ENCODE peak calls at places on chromosome 2, in four cellular contexts. U is AG08395; H is Kasumi-1; A is activated CD8-positive, alpha-beta T cell treated with anti-CD3 and anti-CD28 coated beads for 36 hours. Q is an unnamed sample.

GRCh38 chr2:27379840-27380625 is 501 bp downstream of the ZNF513 start:
- DNase-seq in U (no peak), H (peak; percentile 18), A (peak; percentile 66), Q (peak; percentile 93)

GRCh38 chr2:55865095-55865835 is 58.3 kb downstream of the EFEMP1 start:
- DNase-seq in H (no peak), U (no peak), A (no peak), Q (no peak)

GRCh38 chr2:112006076-112006410 is 49.0 kb upstream of the TMEM87B start:
- DNase-seq in A (no peak), H (peak; percentile 7), U (peak; percentile 31), Q (no peak)

GRCh38 chr2:191056218-191056617 is 42.2 kb upstream of the STAT1 start:
- DNase-seq in U (no peak), H (peak; percentile 41), A (peak; percentile 34), Q (no peak)

GRCh38 chr2:49335546-49335945 is 181.2 kb upstream of the FSHR start:
- DNase-seq in A (no peak), H (no peak), U (no peak), Q (no peak)

GRCh38 chr2:236341066-236341465 is 76.9 kb upstream of the ASB18 start:
- DNase-seq in H (no peak), A (no peak), U (no peak), Q (no peak)

GRCh38 chr2:195861821-195862220 is 204.8 kb downstream of the SLC39A10 start:
- DNase-seq in A (no peak), H (no peak), U (no peak), Q (no peak)

GRCh38 chr2:226738191-226738820 is 61.3 kb downstream of the IRS1 start:
- DNase-seq in H (no peak), U (no peak), A (no peak), Q (no peak)

GRCh38 chr2:19358242-19359020 is at the start of gene OSR1:
- DNase-seq in H (peak; percentile 15), U (peak; percentile 83), A (no peak), Q (peak; percentile 87)

GRCh38 chr2:109031481-109032228 is 42.6 kb upstream of the EDAR start:
- DNase-seq in A (peak; percentile 84), U (peak; percentile 14), H (peak; percentile 95), Q (peak; percentile 85)

GRCh38 chr2:119678021-119678656 is 862 bp upstream of the TMEM177 start:
- DNase-seq in U (no peak), H (no peak), A (no peak), Q (no peak)

GRCh38 chr2:216142540-216142939 is 33.4 kb downstream of the XRCC5 start:
- DNase-seq in A (peak; percentile 60), U (peak; percentile 79), H (no peak), Q (no peak)

GRCh38 chr2:162226836-162227235 is 16.4 kb downstream of the FAP start:
- DNase-seq in H (no peak), A (no peak), U (no peak), Q (no peak)

GRCh38 chr2:60213865-60214657 is 339.4 kb downstream of the BCL11A start:
- DNase-seq in A (no peak), U (peak; percentile 31), H (no peak), Q (no peak)

GRCh38 chr2:239793851-239794250 is 231.3 kb downstream of the NDUFA10 start:
- DNase-seq in A (no peak), U (no peak), H (no peak), Q (no peak)

GRCh38 chr2:85924522-85924921 is 35.7 kb upstream of the ST3GAL5 start:
- DNase-seq in A (no peak), H (no peak), U (peak; percentile 91), Q (no peak)

GRCh38 chr2:117785740-117786139 is 28.8 kb upstream of the DDX18 start:
- DNase-seq in U (peak; percentile 50), A (peak; percentile 64), H (peak; percentile 68), Q (no peak)

GRCh38 chr2:112727276-112728028 is 6.6 kb downstream of the NT5DC4 start:
- DNase-seq in H (no peak), U (no peak), A (no peak), Q (no peak)

GRCh38 chr2:172058660-172059059 is 26.6 kb upstream of the DLX1 start:
- DNase-seq in A (no peak), U (no peak), H (no peak), Q (no peak)

GRCh38 chr2:9206991-9207640 is 504 bp downstream of the ASAP2 start:
- DNase-seq in A (no peak), H (no peak), U (no peak), Q (no peak)

GRCh38 chr2:170723446-170723958 is 8.4 kb downstream of the SP5 start:
- DNase-seq in A (no peak), H (no peak), U (no peak), Q (no peak)

GRCh38 chr2:184187421-184187971 is 410.8 kb upstream of the ZNF804A start:
- DNase-seq in U (no peak), H (no peak), A (no peak), Q (peak; percentile 55)

GRCh38 chr2:58357521-58357920 is 116.4 kb upstream of the FANCL start:
- DNase-seq in U (no peak), H (no peak), A (no peak), Q (no peak)

GRCh38 chr2:36413218-36413617 is 57.6 kb downstream of the CRIM1 start:
- DNase-seq in U (peak; percentile 38), A (no peak), H (no peak), Q (no peak)

GRCh38 chr2:48525269-48525943 is 4.5 kb upstream of the STON1 start:
- DNase-seq in A (no peak), H (no peak), U (no peak), Q (no peak)

GRCh38 chr2:604385-604784 is 72.8 kb downstream of the TMEM18 start:
- DNase-seq in H (no peak), U (no peak), A (no peak), Q (no peak)

GRCh38 chr2:100881629-100882028 is 61.7 kb downstream of the NPAS2 start:
- DNase-seq in A (no peak), U (no peak), H (no peak), Q (no peak)

GRCh38 chr2:85748948-85749875 is 4.6 kb upstream of the ATOH8 start:
- DNase-seq in H (no peak), U (peak; percentile 77), A (no peak), Q (peak; percentile 54)

GRCh38 chr2:150133623-150134022 is 353.8 kb downstream of the RND3 start:
- DNase-seq in U (peak; percentile 77), A (peak; percentile 23), H (peak; percentile 27), Q (no peak)

Q was measured in kidney.